ENCODE peak calls at places on chromosome 10, in four cellular contexts. One of them, this sample, is unnamed.

GRCh38 chr10:101063548-101064414 is 2.0 kb downstream of the KAZALD1 start:
- DNase-seq in mesenteric fat pad: no peak
- DNase-seq in COLO829: no peak
- DNase-seq in dermis microvascular lymphatic vessel endothelial cell: no peak
- DNase-seq in this sample: no peak

GRCh38 chr10:70106958-70107791 is 25.4 kb downstream of the AIFM2 start:
- DNase-seq in mesenteric fat pad: no peak
- DNase-seq in COLO829: no peak
- DNase-seq in dermis microvascular lymphatic vessel endothelial cell: peak
- DNase-seq in this sample: peak

GRCh38 chr10:98349508-98349922 is 65.5 kb downstream of the PYROXD2 start:
- DNase-seq in mesenteric fat pad: no peak
- DNase-seq in COLO829: no peak
- DNase-seq in dermis microvascular lymphatic vessel endothelial cell: no peak
- DNase-seq in this sample: peak

GRCh38 chr10:11141571-11142091 is 124.0 kb downstream of the CELF2 start:
- DNase-seq in mesenteric fat pad: no peak
- DNase-seq in COLO829: no peak
- DNase-seq in dermis microvascular lymphatic vessel endothelial cell: peak
- DNase-seq in this sample: no peak

GRCh38 chr10:14184841-14185500 is 145.8 kb downstream of the FRMD4A start:
- DNase-seq in mesenteric fat pad: no peak
- DNase-seq in COLO829: no peak
- DNase-seq in dermis microvascular lymphatic vessel endothelial cell: no peak
- DNase-seq in this sample: no peak

GRCh38 chr10:72328045-72328828 is 26.5 kb downstream of the DNAJB12 start:
- DNase-seq in mesenteric fat pad: no peak
- DNase-seq in COLO829: no peak
- DNase-seq in dermis microvascular lymphatic vessel endothelial cell: peak
- DNase-seq in this sample: peak

GRCh38 chr10:70684841-70685457 is 12.6 kb downstream of the ADAMTS14 start:
- DNase-seq in mesenteric fat pad: no peak
- DNase-seq in COLO829: no peak
- DNase-seq in dermis microvascular lymphatic vessel endothelial cell: no peak
- DNase-seq in this sample: no peak

GRCh38 chr10:113290137-113290536 is 262.7 kb upstream of the HABP2 start:
- DNase-seq in mesenteric fat pad: no peak
- DNase-seq in COLO829: no peak
- DNase-seq in dermis microvascular lymphatic vessel endothelial cell: no peak
- DNase-seq in this sample: no peak

GRCh38 chr10:116211682-116212081 is 61.3 kb downstream of the GFRA1 start:
- DNase-seq in mesenteric fat pad: no peak
- DNase-seq in COLO829: no peak
- DNase-seq in dermis microvascular lymphatic vessel endothelial cell: no peak
- DNase-seq in this sample: no peak

GRCh38 chr10:132107211-132107946 is 41.6 kb downstream of the JAKMIP3 start:
- DNase-seq in mesenteric fat pad: peak
- DNase-seq in COLO829: no peak
- DNase-seq in dermis microvascular lymphatic vessel endothelial cell: no peak
- DNase-seq in this sample: no peak

GRCh38 chr10:126156012-126156411 is 232.3 kb downstream of the ADAM12 start:
- DNase-seq in mesenteric fat pad: no peak
- DNase-seq in COLO829: peak
- DNase-seq in dermis microvascular lymphatic vessel endothelial cell: no peak
- DNase-seq in this sample: no peak